ENCODE peak calls at places on chromosomes 7 and 10, in seven cellular contexts. One of them, this sample, is unnamed.

GRCh38 chr10:84424731-84425165 is 96.4 kb downstream of the CCSER2 start:
- DNase-seq in transverse colon: peak
- DNase-seq in psoas muscle: peak
- DNase-seq in AG10803: peak
- DNase-seq in hepatocyte: peak
- DNase-seq in cardiac fibroblast: peak
- DNase-seq in prostate gland: peak
- DNase-seq in this sample: peak

GRCh38 chr10:48461623-48462481 is 143.0 kb downstream of the ARHGAP22 start:
- DNase-seq in transverse colon: no peak
- DNase-seq in psoas muscle: no peak
- DNase-seq in AG10803: no peak
- DNase-seq in hepatocyte: no peak
- DNase-seq in cardiac fibroblast: no peak
- DNase-seq in prostate gland: no peak
- DNase-seq in this sample: no peak

GRCh38 chr10:2650328-2650727 is 417.0 kb upstream of the PFKP start:
- DNase-seq in transverse colon: no peak
- DNase-seq in psoas muscle: no peak
- DNase-seq in AG10803: no peak
- DNase-seq in hepatocyte: no peak
- DNase-seq in cardiac fibroblast: no peak
- DNase-seq in prostate gland: no peak
- DNase-seq in this sample: no peak

GRCh38 chr7:94529516-94529915 is 19.9 kb downstream of the CASD1 start:
- DNase-seq in transverse colon: no peak
- DNase-seq in psoas muscle: no peak
- DNase-seq in AG10803: peak
- DNase-seq in hepatocyte: no peak
- DNase-seq in cardiac fibroblast: peak
- DNase-seq in prostate gland: no peak
- DNase-seq in this sample: no peak

GRCh38 chr10:819326-819725 is 112.2 kb downstream of the LARP4B start:
- DNase-seq in transverse colon: no peak
- DNase-seq in psoas muscle: no peak
- DNase-seq in AG10803: peak
- DNase-seq in hepatocyte: no peak
- DNase-seq in cardiac fibroblast: peak
- DNase-seq in prostate gland: no peak
- DNase-seq in this sample: peak

GRCh38 chr7:54995631-54996340 is 23.0 kb upstream of the EGFR start:
- DNase-seq in transverse colon: no peak
- DNase-seq in psoas muscle: no peak
- DNase-seq in AG10803: peak
- DNase-seq in hepatocyte: peak
- DNase-seq in cardiac fibroblast: peak
- DNase-seq in prostate gland: peak
- DNase-seq in this sample: peak

GRCh38 chr10:13715091-13715490 is 128.3 kb downstream of the PRPF18 start:
- DNase-seq in transverse colon: no peak
- DNase-seq in psoas muscle: no peak
- DNase-seq in AG10803: no peak
- DNase-seq in hepatocyte: no peak
- DNase-seq in cardiac fibroblast: no peak
- DNase-seq in prostate gland: no peak
- DNase-seq in this sample: no peak

GRCh38 chr7:157516911-157517781 is 180.3 kb downstream of the DNAJB6 start:
- DNase-seq in transverse colon: no peak
- DNase-seq in psoas muscle: peak
- DNase-seq in AG10803: no peak
- DNase-seq in hepatocyte: no peak
- DNase-seq in cardiac fibroblast: no peak
- DNase-seq in prostate gland: no peak
- DNase-seq in this sample: no peak

GRCh38 chr7:29825750-29826529 is 19.6 kb downstream of the WIPF3 start:
- DNase-seq in transverse colon: no peak
- DNase-seq in psoas muscle: no peak
- DNase-seq in AG10803: no peak
- DNase-seq in hepatocyte: no peak
- DNase-seq in cardiac fibroblast: no peak
- DNase-seq in prostate gland: no peak
- DNase-seq in this sample: no peak

GRCh38 chr7:116967983-116968382 is 14.7 kb downstream of the ST7 start:
- DNase-seq in transverse colon: no peak
- DNase-seq in psoas muscle: no peak
- DNase-seq in AG10803: no peak
- DNase-seq in hepatocyte: no peak
- DNase-seq in cardiac fibroblast: no peak
- DNase-seq in prostate gland: no peak
- DNase-seq in this sample: no peak

GRCh38 chr7:91569702-91570457 is 305.6 kb downstream of the FZD1 start:
- DNase-seq in transverse colon: no peak
- DNase-seq in psoas muscle: no peak
- DNase-seq in AG10803: peak
- DNase-seq in hepatocyte: no peak
- DNase-seq in cardiac fibroblast: peak
- DNase-seq in prostate gland: peak
- DNase-seq in this sample: no peak

GRCh38 chr10:94351089-94351488 is 11.7 kb downstream of the NOC3L start:
- DNase-seq in transverse colon: no peak
- DNase-seq in psoas muscle: no peak
- DNase-seq in AG10803: no peak
- DNase-seq in hepatocyte: no peak
- DNase-seq in cardiac fibroblast: no peak
- DNase-seq in prostate gland: no peak
- DNase-seq in this sample: no peak

GRCh38 chr7:127158659-127159058 is 94.1 kb downstream of the GRM8 start:
- DNase-seq in transverse colon: no peak
- DNase-seq in psoas muscle: no peak
- DNase-seq in AG10803: no peak
- DNase-seq in hepatocyte: no peak
- DNase-seq in cardiac fibroblast: no peak
- DNase-seq in prostate gland: no peak
- DNase-seq in this sample: no peak
- TF ChIP-seq CTCF in transverse colon: no peak
- TF ChIP-seq CTCF in psoas muscle: no peak
- TF ChIP-seq CTCF in AG10803: no peak
- TF ChIP-seq CTCF in hepatocyte: no peak
- TF ChIP-seq CTCF in cardiac fibroblast: no peak
- TF ChIP-seq CTCF in prostate gland: no peak
- TF ChIP-seq CTCF in this sample: no peak

GRCh38 chr7:72476608-72477305 is 64.6 kb upstream of the CALN1 start:
- DNase-seq in transverse colon: no peak
- DNase-seq in psoas muscle: no peak
- DNase-seq in AG10803: no peak
- DNase-seq in hepatocyte: no peak
- DNase-seq in cardiac fibroblast: no peak
- DNase-seq in prostate gland: no peak
- DNase-seq in this sample: no peak
- TF ChIP-seq CTCF in transverse colon: no peak
- TF ChIP-seq CTCF in psoas muscle: no peak
- TF ChIP-seq CTCF in AG10803: no peak
- TF ChIP-seq CTCF in hepatocyte: no peak
- TF ChIP-seq CTCF in cardiac fibroblast: no peak
- TF ChIP-seq CTCF in prostate gland: no peak
- TF ChIP-seq CTCF in this sample: no peak

GRCh38 chr7:148747274-148747673 is 48.6 kb downstream of the CUL1 start:
- DNase-seq in transverse colon: no peak
- DNase-seq in psoas muscle: no peak
- DNase-seq in AG10803: no peak
- DNase-seq in hepatocyte: peak
- DNase-seq in cardiac fibroblast: no peak
- DNase-seq in prostate gland: no peak
- DNase-seq in this sample: no peak
- TF ChIP-seq CTCF in transverse colon: no peak
- TF ChIP-seq CTCF in psoas muscle: no peak
- TF ChIP-seq CTCF in AG10803: no peak
- TF ChIP-seq CTCF in hepatocyte: no peak
- TF ChIP-seq CTCF in cardiac fibroblast: no peak
- TF ChIP-seq CTCF in prostate gland: no peak
- TF ChIP-seq CTCF in this sample: no peak

GRCh38 chr7:50703654-50704053 is 79.0 kb downstream of the GRB10 start:
- DNase-seq in transverse colon: no peak
- DNase-seq in psoas muscle: no peak
- DNase-seq in AG10803: no peak
- DNase-seq in hepatocyte: no peak
- DNase-seq in cardiac fibroblast: no peak
- DNase-seq in prostate gland: no peak
- DNase-seq in this sample: no peak

GRCh38 chr7:50704844-50705243 is 77.9 kb downstream of the GRB10 start:
- DNase-seq in transverse colon: no peak
- DNase-seq in psoas muscle: no peak
- DNase-seq in AG10803: no peak
- DNase-seq in hepatocyte: no peak
- DNase-seq in cardiac fibroblast: no peak
- DNase-seq in prostate gland: no peak
- DNase-seq in this sample: no peak

GRCh38 chr7:50707607-50708006 is 75.1 kb downstream of the GRB10 start:
- DNase-seq in transverse colon: no peak
- DNase-seq in psoas muscle: no peak
- DNase-seq in AG10803: no peak
- DNase-seq in hepatocyte: no peak
- DNase-seq in cardiac fibroblast: no peak
- DNase-seq in prostate gland: no peak
- DNase-seq in this sample: no peak

GRCh38 chr7:50709151-50709550 is 73.5 kb downstream of the GRB10 start:
- DNase-seq in transverse colon: no peak
- DNase-seq in psoas muscle: no peak
- DNase-seq in AG10803: no peak
- DNase-seq in hepatocyte: no peak
- DNase-seq in cardiac fibroblast: no peak
- DNase-seq in prostate gland: no peak
- DNase-seq in this sample: no peak

DNA sequence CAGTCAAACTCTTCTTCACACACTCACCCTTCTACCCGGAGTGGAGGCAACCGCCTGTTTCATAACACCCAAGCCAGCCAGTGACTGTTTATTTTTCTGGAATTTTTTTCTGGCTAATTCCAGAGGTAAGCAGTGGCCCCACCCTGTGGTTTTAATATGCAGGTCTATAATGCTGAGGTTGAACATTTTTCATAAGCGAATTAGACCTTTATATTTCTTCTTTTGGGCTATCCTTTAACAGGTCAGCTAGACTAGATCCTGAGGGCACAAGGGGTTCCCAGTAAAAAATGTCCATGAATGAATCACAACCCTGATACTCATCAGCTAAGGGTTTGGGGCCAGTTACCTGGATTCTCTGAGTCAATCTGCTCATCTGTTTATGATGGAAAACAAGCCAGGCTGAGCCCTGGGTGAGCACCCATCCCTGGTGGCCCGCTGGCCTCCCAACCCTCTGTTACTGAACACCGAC is 76.2 kb downstream of the GRB10 start:
- DNase-seq in transverse colon: no peak
- DNase-seq in psoas muscle: no peak
- DNase-seq in AG10803: peak
- DNase-seq in hepatocyte: no peak
- DNase-seq in cardiac fibroblast: no peak
- DNase-seq in prostate gland: no peak
- DNase-seq in this sample: no peak
- TF ChIP-seq CTCF in transverse colon: no peak
- TF ChIP-seq CTCF in psoas muscle: no peak
- TF ChIP-seq CTCF in AG10803: no peak
- TF ChIP-seq CTCF in hepatocyte: no peak
- TF ChIP-seq CTCF in cardiac fibroblast: no peak
- TF ChIP-seq CTCF in prostate gland: no peak
- TF ChIP-seq CTCF in this sample: no peak